ENCODE peak calls at places on chromosomes 11 and 22, in six cellular contexts. M, H, E, U, R and C are unnamed samples.

GRCh38 chr11:64223001-64223651 is 2.9 kb downstream of the TRPT1 start:
- DNase-seq in U (no peak), M (no peak), R (no peak), E (no peak), H (no peak), C (no peak)

GRCh38 chr22:49305215-49305965 is 522.3 kb downstream of the BRD1 start:
- DNase-seq in M (peak; percentile 67), U (peak; percentile 15), E (no peak), H (peak; percentile 78), R (peak; percentile 46), C (peak; percentile 61)

GRCh38 chr11:76835030-76835429 is 25.7 kb upstream of the ACER3 start:
- DNase-seq in E (no peak), M (no peak), U (no peak), H (no peak), R (no peak), C (no peak)

GRCh38 chr22:39353346-39353745 is 3.6 kb downstream of the SYNGR1 start:
- DNase-seq in H (no peak), E (no peak), M (no peak), U (no peak), R (no peak), C (no peak)

GRCh38 chr11:115151010-115151409 is 353.2 kb downstream of the CADM1 start:
- DNase-seq in U (no peak), E (no peak), R (no peak), H (no peak), M (no peak), C (no peak)

GRCh38 chr11:47254381-47254780 is 3.4 kb upstream of the NR1H3 start:
- DNase-seq in U (no peak), M (no peak), E (no peak), H (no peak), R (no peak), C (no peak)

GRCh38 chr11:124863137-124863825 is 2.0 kb upstream of the ROBO3 start:
- DNase-seq in H (peak; percentile 71), U (no peak), E (peak; percentile 35), M (no peak), R (no peak), C (no peak)

GRCh38 chr11:66070604-66071325 is 693 bp downstream of the PACS1 start:
- DNase-seq in E (peak; percentile 28), M (peak; percentile 71), R (no peak), U (no peak), H (peak; percentile 75), C (no peak)

GRCh38 chr11:66115638-66116410 is 45.8 kb downstream of the PACS1 start:
- DNase-seq in H (no peak), E (peak; percentile 20), U (no peak), R (peak; percentile 51), M (no peak), C (peak; percentile 40)

GRCh38 chr11:111378773-111379499 is at the start of gene POU2AF1:
- DNase-seq in R (peak; percentile 87), H (peak; percentile 60), U (peak; percentile 38), E (peak; percentile 43), M (no peak), C (no peak)

GRCh38 chr22:23398701-23399366 is 181.3 kb downstream of the IGLL1 start:
- DNase-seq in H (no peak), R (no peak), E (no peak), M (no peak), U (no peak), C (no peak)

GRCh38 chr22:49380095-49380827 is 447.4 kb downstream of the BRD1 start:
- DNase-seq in H (no peak), E (no peak), U (no peak), M (peak; percentile 12), R (no peak), C (no peak)

GRCh38 chr11:8757533-8757932 is 74.9 kb downstream of the RPL27A start:
- DNase-seq in M (no peak), E (no peak), H (no peak), R (no peak), U (no peak), C (no peak)

GRCh38 chr11:73591050-73591449 is 6.9 kb downstream of the FAM168A start:
- DNase-seq in U (no peak), E (no peak), M (no peak), H (no peak), R (no peak), C (no peak)

GRCh38 chr11:4647795-4648194 is 4.0 kb downstream of the OR51E1 start:
- DNase-seq in E (no peak), R (no peak), U (no peak), H (no peak), M (no peak), C (no peak)

GRCh38 chr11:12787847-12788246 is 113.6 kb downstream of the TEAD1 start:
- DNase-seq in M (no peak), R (no peak), U (no peak), H (no peak), E (peak; percentile 90), C (no peak)

GRCh38 chr22:18091916-18092526 is 14.2 kb downstream of the PEX26 start:
- DNase-seq in E (peak; percentile 43), R (peak; percentile 35), U (no peak), H (peak; percentile 82), M (no peak), C (no peak)

GRCh38 chr11:119422505-119423416 is at the start of gene THY1:
- DNase-seq in U (no peak), H (peak; percentile 96), M (no peak), E (peak; percentile 64), R (no peak), C (no peak)

GRCh38 chr11:11279956-11280689 is 72.9 kb downstream of the CSNK2A3 start:
- DNase-seq in R (peak; percentile 7), H (no peak), U (no peak), E (peak; percentile 67), M (no peak), C (peak; percentile 18)

GRCh38 chr11:73752216-73752867 is 8.5 kb downstream of the RAB6A start:
- DNase-seq in M (no peak), R (no peak), E (no peak), U (no peak), H (no peak), C (no peak)

GRCh38 chr22:32311551-32312071 is 46.1 kb upstream of the RFPL3 start:
- DNase-seq in H (no peak), E (no peak), M (no peak), U (no peak), R (no peak), C (no peak)

GRCh38 chr22:47437636-47438035 is 675.2 kb downstream of the TBC1D22A start:
- DNase-seq in R (no peak), E (no peak), M (no peak), H (no peak), U (no peak), C (no peak)

GRCh38 chr11:119892311-119892808 is 163.4 kb upstream of the NECTIN1 start:
- DNase-seq in U (no peak), R (no peak), M (no peak), E (no peak), H (no peak), C (no peak)

GRCh38 chr11:66240781-66241136 is 27.7 kb upstream of the RAB1B start:
- DNase-seq in M (no peak), U (no peak), H (no peak), E (no peak), R (no peak), C (no peak)

GRCh38 chr11:116852261-116853125 is 15.1 kb upstream of the APOA1 start:
- DNase-seq in E (peak; percentile 57), R (no peak), U (no peak), H (no peak), M (no peak), C (no peak)

GRCh38 chr22:36608987-36609386 is 80.0 kb upstream of the EIF3D start:
- DNase-seq in U (no peak), R (no peak), M (no peak), H (no peak), E (no peak), C (no peak)